ENCODE peak calls at places on chromosome 15, in seven cellular contexts. One of them, this sample, is unnamed.

GRCh38 chr15:100393008-100393407 is 51.2 kb upstream of the ADAMTS17 start:
- DNase-seq in activated T-cell treated with anti-CD3 and anti-CD28 coated beads, Interleukin-2, amount 50 U/mL, for 72 hours: no peak
- DNase-seq in AG04450: no peak
- DNase-seq in NCI-H2029: no peak
- DNase-seq in PC-3: no peak
- DNase-seq in glutamatergic neuron: no peak
- DNase-seq in RPMI8226: no peak
- DNase-seq in this sample: no peak

GRCh38 chr15:40445411-40446055 is 4.8 kb downstream of the BAHD1 start:
- DNase-seq in NCI-H2029: no peak
- DNase-seq in glutamatergic neuron: no peak
- DNase-seq in activated T-cell treated with anti-CD3 and anti-CD28 coated beads, Interleukin-2, amount 50 U/mL, for 72 hours: no peak
- DNase-seq in AG04450: peak
- DNase-seq in RPMI8226: no peak
- DNase-seq in PC-3: peak
- DNase-seq in this sample: peak

GRCh38 chr15:47439146-47439869 is 278.0 kb upstream of the SEMA6D start:
- DNase-seq in AG04450: no peak
- DNase-seq in glutamatergic neuron: no peak
- DNase-seq in RPMI8226: no peak
- DNase-seq in NCI-H2029: no peak
- DNase-seq in activated T-cell treated with anti-CD3 and anti-CD28 coated beads, Interleukin-2, amount 50 U/mL, for 72 hours: no peak
- DNase-seq in PC-3: peak
- DNase-seq in this sample: no peak

GRCh38 chr15:83380682-83381081 is 66.5 kb upstream of the SH3GL3 start:
- DNase-seq in AG04450: no peak
- DNase-seq in NCI-H2029: no peak
- DNase-seq in activated T-cell treated with anti-CD3 and anti-CD28 coated beads, Interleukin-2, amount 50 U/mL, for 72 hours: peak
- DNase-seq in PC-3: peak
- DNase-seq in RPMI8226: peak
- DNase-seq in glutamatergic neuron: peak
- DNase-seq in this sample: peak

GRCh38 chr15:91813924-91814323 is 39.6 kb upstream of the SLCO3A1 start:
- DNase-seq in AG04450: no peak
- DNase-seq in glutamatergic neuron: no peak
- DNase-seq in activated T-cell treated with anti-CD3 and anti-CD28 coated beads, Interleukin-2, amount 50 U/mL, for 72 hours: no peak
- DNase-seq in PC-3: no peak
- DNase-seq in NCI-H2029: no peak
- DNase-seq in RPMI8226: no peak
- DNase-seq in this sample: no peak

GRCh38 chr15:60660290-60661051 is 181.5 kb upstream of the ICE2 start:
- DNase-seq in activated T-cell treated with anti-CD3 and anti-CD28 coated beads, Interleukin-2, amount 50 U/mL, for 72 hours: no peak
- DNase-seq in NCI-H2029: no peak
- DNase-seq in RPMI8226: no peak
- DNase-seq in glutamatergic neuron: no peak
- DNase-seq in AG04450: no peak
- DNase-seq in PC-3: no peak
- DNase-seq in this sample: no peak

GRCh38 chr15:97867870-97868269 is 92.6 kb upstream of the ARRDC4 start:
- DNase-seq in PC-3: no peak
- DNase-seq in glutamatergic neuron: no peak
- DNase-seq in RPMI8226: no peak
- DNase-seq in AG04450: no peak
- DNase-seq in activated T-cell treated with anti-CD3 and anti-CD28 coated beads, Interleukin-2, amount 50 U/mL, for 72 hours: no peak
- DNase-seq in NCI-H2029: no peak
- DNase-seq in this sample: no peak

GRCh38 chr15:23444269-23444668 is 2.8 kb downstream of the GOLGA6L2 start:
- DNase-seq in RPMI8226: no peak
- DNase-seq in glutamatergic neuron: no peak
- DNase-seq in PC-3: no peak
- DNase-seq in NCI-H2029: no peak
- DNase-seq in AG04450: no peak
- DNase-seq in activated T-cell treated with anti-CD3 and anti-CD28 coated beads, Interleukin-2, amount 50 U/mL, for 72 hours: no peak
- DNase-seq in this sample: no peak

GRCh38 chr15:40192942-40193341 is 32.1 kb downstream of the BUB1B start:
- DNase-seq in RPMI8226: no peak
- DNase-seq in activated T-cell treated with anti-CD3 and anti-CD28 coated beads, Interleukin-2, amount 50 U/mL, for 72 hours: no peak
- DNase-seq in AG04450: no peak
- DNase-seq in NCI-H2029: no peak
- DNase-seq in PC-3: no peak
- DNase-seq in glutamatergic neuron: no peak
- DNase-seq in this sample: no peak

GRCh38 chr15:42160110-42160509 is 3.7 kb upstream of the PLA2G4F start:
- DNase-seq in AG04450: no peak
- DNase-seq in PC-3: no peak
- DNase-seq in activated T-cell treated with anti-CD3 and anti-CD28 coated beads, Interleukin-2, amount 50 U/mL, for 72 hours: no peak
- DNase-seq in RPMI8226: no peak
- DNase-seq in glutamatergic neuron: no peak
- DNase-seq in NCI-H2029: no peak
- DNase-seq in this sample: no peak

GRCh38 chr15:87154771-87155170 is 1075.1 kb downstream of the AGBL1 start:
- DNase-seq in glutamatergic neuron: no peak
- DNase-seq in RPMI8226: no peak
- DNase-seq in NCI-H2029: no peak
- DNase-seq in activated T-cell treated with anti-CD3 and anti-CD28 coated beads, Interleukin-2, amount 50 U/mL, for 72 hours: no peak
- DNase-seq in PC-3: peak
- DNase-seq in AG04450: peak
- DNase-seq in this sample: no peak

GRCh38 chr15:26438316-26438715 is 334.6 kb downstream of the GABRB3 start:
- DNase-seq in NCI-H2029: no peak
- DNase-seq in PC-3: no peak
- DNase-seq in glutamatergic neuron: no peak
- DNase-seq in AG04450: no peak
- DNase-seq in RPMI8226: no peak
- DNase-seq in activated T-cell treated with anti-CD3 and anti-CD28 coated beads, Interleukin-2, amount 50 U/mL, for 72 hours: no peak
- DNase-seq in this sample: no peak

GRCh38 chr15:57079907-57080750 is 161.7 kb downstream of the TCF12 start:
- DNase-seq in activated T-cell treated with anti-CD3 and anti-CD28 coated beads, Interleukin-2, amount 50 U/mL, for 72 hours: no peak
- DNase-seq in RPMI8226: no peak
- DNase-seq in NCI-H2029: no peak
- DNase-seq in glutamatergic neuron: no peak
- DNase-seq in AG04450: no peak
- DNase-seq in PC-3: no peak
- DNase-seq in this sample: no peak

GRCh38 chr15:82907350-82907749 is 45.2 kb downstream of the HOMER2 start:
- DNase-seq in glutamatergic neuron: no peak
- DNase-seq in PC-3: no peak
- DNase-seq in AG04450: no peak
- DNase-seq in NCI-H2029: no peak
- DNase-seq in RPMI8226: no peak
- DNase-seq in activated T-cell treated with anti-CD3 and anti-CD28 coated beads, Interleukin-2, amount 50 U/mL, for 72 hours: no peak
- DNase-seq in this sample: no peak

GRCh38 chr15:71588746-71589145 is 221.6 kb upstream of the NR2E3 start:
- DNase-seq in RPMI8226: no peak
- DNase-seq in PC-3: peak
- DNase-seq in glutamatergic neuron: no peak
- DNase-seq in AG04450: peak
- DNase-seq in activated T-cell treated with anti-CD3 and anti-CD28 coated beads, Interleukin-2, amount 50 U/mL, for 72 hours: no peak
- DNase-seq in NCI-H2029: no peak
- DNase-seq in this sample: no peak

GRCh38 chr15:25608926-25609325 is 170.1 kb upstream of the UBE3A start:
- DNase-seq in activated T-cell treated with anti-CD3 and anti-CD28 coated beads, Interleukin-2, amount 50 U/mL, for 72 hours: no peak
- DNase-seq in NCI-H2029: no peak
- DNase-seq in PC-3: no peak
- DNase-seq in glutamatergic neuron: no peak
- DNase-seq in RPMI8226: no peak
- DNase-seq in AG04450: no peak
- DNase-seq in this sample: no peak

GRCh38 chr15:92809880-92810361 is 90.2 kb upstream of the CHD2 start:
- DNase-seq in AG04450: no peak
- DNase-seq in RPMI8226: peak
- DNase-seq in NCI-H2029: no peak
- DNase-seq in activated T-cell treated with anti-CD3 and anti-CD28 coated beads, Interleukin-2, amount 50 U/mL, for 72 hours: no peak
- DNase-seq in PC-3: peak
- DNase-seq in glutamatergic neuron: no peak
- DNase-seq in this sample: peak

GRCh38 chr15:93321881-93322282 is 232.9 kb upstream of the RGMA start:
- DNase-seq in AG04450: no peak
- DNase-seq in RPMI8226: no peak
- DNase-seq in activated T-cell treated with anti-CD3 and anti-CD28 coated beads, Interleukin-2, amount 50 U/mL, for 72 hours: no peak
- DNase-seq in PC-3: peak
- DNase-seq in NCI-H2029: no peak
- DNase-seq in glutamatergic neuron: peak
- DNase-seq in this sample: no peak

GRCh38 chr15:40825661-40826088 is 2.8 kb downstream of the PPP1R14D start:
- DNase-seq in AG04450: peak
- DNase-seq in activated T-cell treated with anti-CD3 and anti-CD28 coated beads, Interleukin-2, amount 50 U/mL, for 72 hours: no peak
- DNase-seq in glutamatergic neuron: no peak
- DNase-seq in PC-3: peak
- DNase-seq in NCI-H2029: no peak
- DNase-seq in RPMI8226: no peak
- DNase-seq in this sample: peak

GRCh38 chr15:65399001-65399706 is 21.4 kb upstream of the IGDCC3 start:
- DNase-seq in AG04450: no peak
- DNase-seq in glutamatergic neuron: no peak
- DNase-seq in activated T-cell treated with anti-CD3 and anti-CD28 coated beads, Interleukin-2, amount 50 U/mL, for 72 hours: no peak
- DNase-seq in RPMI8226: no peak
- DNase-seq in PC-3: no peak
- DNase-seq in NCI-H2029: no peak
- DNase-seq in this sample: no peak

GRCh38 chr15:52680041-52680391 is 828 bp upstream of the ATOSA start:
- DNase-seq in glutamatergic neuron: no peak
- DNase-seq in RPMI8226: peak
- DNase-seq in AG04450: no peak
- DNase-seq in PC-3: no peak
- DNase-seq in activated T-cell treated with anti-CD3 and anti-CD28 coated beads, Interleukin-2, amount 50 U/mL, for 72 hours: no peak
- DNase-seq in NCI-H2029: no peak
- DNase-seq in this sample: no peak

GRCh38 chr15:58988011-58988785 is 735 bp downstream of the RNF111 start:
- DNase-seq in PC-3: peak
- DNase-seq in AG04450: no peak
- DNase-seq in RPMI8226: peak
- DNase-seq in activated T-cell treated with anti-CD3 and anti-CD28 coated beads, Interleukin-2, amount 50 U/mL, for 72 hours: peak
- DNase-seq in NCI-H2029: no peak
- DNase-seq in glutamatergic neuron: peak
- DNase-seq in this sample: peak

GRCh38 chr15:27473846-27474245 is 502.9 kb downstream of the GABRG3 start:
- DNase-seq in glutamatergic neuron: no peak
- DNase-seq in PC-3: no peak
- DNase-seq in RPMI8226: no peak
- DNase-seq in activated T-cell treated with anti-CD3 and anti-CD28 coated beads, Interleukin-2, amount 50 U/mL, for 72 hours: no peak
- DNase-seq in NCI-H2029: no peak
- DNase-seq in AG04450: no peak
- DNase-seq in this sample: no peak

GRCh38 chr15:31392761-31393401 is 66.2 kb downstream of the KLF13 start:
- DNase-seq in PC-3: no peak
- DNase-seq in activated T-cell treated with anti-CD3 and anti-CD28 coated beads, Interleukin-2, amount 50 U/mL, for 72 hours: no peak
- DNase-seq in RPMI8226: no peak
- DNase-seq in NCI-H2029: no peak
- DNase-seq in AG04450: no peak
- DNase-seq in glutamatergic neuron: peak
- DNase-seq in this sample: peak

GRCh38 chr15:101027273-101027901 is 108.2 kb downstream of the LRRK1 start:
- DNase-seq in glutamatergic neuron: no peak
- DNase-seq in PC-3: no peak
- DNase-seq in activated T-cell treated with anti-CD3 and anti-CD28 coated beads, Interleukin-2, amount 50 U/mL, for 72 hours: no peak
- DNase-seq in NCI-H2029: no peak
- DNase-seq in RPMI8226: no peak
- DNase-seq in AG04450: no peak
- DNase-seq in this sample: peak

GRCh38 chr15:81170504-81170903 is 26.2 kb upstream of the IL16 start:
- DNase-seq in AG04450: no peak
- DNase-seq in glutamatergic neuron: no peak
- DNase-seq in NCI-H2029: no peak
- DNase-seq in RPMI8226: no peak
- DNase-seq in activated T-cell treated with anti-CD3 and anti-CD28 coated beads, Interleukin-2, amount 50 U/mL, for 72 hours: no peak
- DNase-seq in PC-3: no peak
- DNase-seq in this sample: no peak

GRCh38 chr15:42226648-42227047 is 18.5 kb upstream of the VPS39 start:
- DNase-seq in PC-3: no peak
- DNase-seq in glutamatergic neuron: no peak
- DNase-seq in AG04450: no peak
- DNase-seq in NCI-H2029: no peak
- DNase-seq in RPMI8226: no peak
- DNase-seq in activated T-cell treated with anti-CD3 and anti-CD28 coated beads, Interleukin-2, amount 50 U/mL, for 72 hours: no peak
- DNase-seq in this sample: no peak

GRCh38 chr15:27134481-27134880 is 163.5 kb downstream of the GABRG3 start:
- DNase-seq in glutamatergic neuron: no peak
- DNase-seq in RPMI8226: no peak
- DNase-seq in NCI-H2029: no peak
- DNase-seq in PC-3: no peak
- DNase-seq in AG04450: no peak
- DNase-seq in activated T-cell treated with anti-CD3 and anti-CD28 coated beads, Interleukin-2, amount 50 U/mL, for 72 hours: no peak
- DNase-seq in this sample: no peak

GRCh38 chr15:70013647-70014310 is 83.9 kb downstream of the TLE3 start:
- DNase-seq in AG04450: no peak
- DNase-seq in glutamatergic neuron: no peak
- DNase-seq in NCI-H2029: no peak
- DNase-seq in activated T-cell treated with anti-CD3 and anti-CD28 coated beads, Interleukin-2, amount 50 U/mL, for 72 hours: no peak
- DNase-seq in RPMI8226: no peak
- DNase-seq in PC-3: no peak
- DNase-seq in this sample: no peak

This sample was measured in transverse colon.